ENCODE peak calls at places on chromosomes 2 and 18, in four cellular contexts. H is H54, G is A172, F is sciatic nerve. Y is an unnamed sample.
A peak's percentile ranks its signal among the peaks of the same experiment; 100 is the strongest.

GRCh38 chr2:62785216-62785615 is 79.7 kb downstream of the EHBP1 start:
- DNase-seq in H (no peak), G (peak; percentile 11), F (no peak), Y (no peak)

GRCh38 chr18:67728364-67728763 is 211.8 kb upstream of the DSEL start:
- DNase-seq in H (no peak), G (no peak), F (no peak), Y (no peak)

GRCh38 chr18:30328839-30329238 is 713.7 kb downstream of the DSC3 start:
- DNase-seq in H (no peak), G (peak; percentile 32), F (no peak), Y (no peak)

GRCh38 chr18:28108801-28109200 is 68.1 kb downstream of the CDH2 start:
- DNase-seq in H (no peak), G (peak; percentile 35), F (no peak), Y (peak; percentile 7)

GRCh38 chr18:9613550-9614400 is 584 bp downstream of the PPP4R1 start:
- DNase-seq in H (peak; percentile 40), G (peak; percentile 45), F (peak; percentile 74), Y (peak; percentile 52)

GRCh38 chr2:218276986-218277755 is 6.9 kb downstream of the PNKD start:
- DNase-seq in H (no peak), G (no peak), F (no peak), Y (no peak)

GRCh38 chr2:128562471-128563347 is 244.0 kb upstream of the HS6ST1 start:
- DNase-seq in H (no peak), G (no peak), F (peak; percentile 47), Y (no peak)

GRCh38 chr2:111054791-111055627 is 65.7 kb upstream of the BCL2L11 start:
- DNase-seq in H (no peak), G (no peak), F (no peak), Y (no peak)

GRCh38 chr18:8752329-8752728 is 47.0 kb downstream of the MTCL1 start:
- DNase-seq in H (no peak), G (no peak), F (no peak), Y (no peak)

GRCh38 chr2:104848526-104848925 is 5.4 kb upstream of the POU3F3 start:
- DNase-seq in H (no peak), G (no peak), F (no peak), Y (no peak)

GRCh38 chr2:107320881-107321280 is 434.9 kb upstream of the ST6GAL2 start:
- DNase-seq in H (no peak), G (no peak), F (no peak), Y (no peak)

GRCh38 chr2:10159086-10159485 is 36.5 kb downstream of the RRM2 start:
- DNase-seq in H (no peak), G (no peak), F (no peak), Y (no peak)

GRCh38 chr2:1780693-1781092 is 36.4 kb upstream of the PXDN start:
- DNase-seq in H (no peak), G (no peak), F (no peak), Y (no peak)

GRCh38 chr2:144701259-144701658 is 181.3 kb upstream of the ZEB2 start:
- DNase-seq in H (no peak), G (no peak), F (no peak), Y (no peak)

GRCh38 chr2:118122768-118123335 is 34.6 kb downstream of the INSIG2 start:
- DNase-seq in H (no peak), G (peak; percentile 14), F (no peak), Y (no peak)

GRCh38 chr2:203177361-203177760 is 61.5 kb upstream of the CYP20A1 start:
- DNase-seq in H (no peak), G (peak; percentile 45), F (no peak), Y (no peak)

GRCh38 chr2:9647884-9648283 is 17.1 kb upstream of the YWHAQ start:
- DNase-seq in H (no peak), G (no peak), F (no peak), Y (no peak)

GRCh38 chr2:229445013-229445412 is 173.9 kb upstream of the PID1 start:
- DNase-seq in H (peak; percentile 56), G (peak; percentile 94), F (peak; percentile 75), Y (no peak)

GRCh38 chr18:46555724-46556123 is 101.3 kb downstream of the LOXHD1 start:
- DNase-seq in H (peak; percentile 36), G (no peak), F (no peak), Y (no peak)

GRCh38 chr18:13483316-13484270 is 242.8 kb downstream of the FAM210A start:
- DNase-seq in H (no peak), G (no peak), F (peak; percentile 42), Y (no peak)

GRCh38 chr2:122704109-122704563 is 948.7 kb downstream of the TSN start:
- DNase-seq in H (no peak), G (no peak), F (no peak), Y (no peak)

GRCh38 chr2:67650292-67651133 is 253.4 kb downstream of the ETAA1 start:
- DNase-seq in H (peak; percentile 14), G (peak; percentile 89), F (peak; percentile 80), Y (peak; percentile 12)

GRCh38 chr2:5367321-5367720 is 324.9 kb upstream of the SOX11 start:
- DNase-seq in H (no peak), G (no peak), F (no peak), Y (no peak)

GRCh38 chr2:215848679-215849078 is 164.7 kb downstream of the MREG start:
- DNase-seq in H (no peak), G (no peak), F (no peak), Y (no peak)

GRCh38 chr2:186518945-186519344 is 32.9 kb downstream of the ZC3H15 start:
- DNase-seq in H (no peak), G (no peak), F (no peak), Y (no peak)

Y was measured in NCI-H2171 treated with DMSO at 0.1 percent for 48 hours.